ENCODE peak calls at places on chromosomes 2 and 18, in five cellular contexts. T is CD4-positive, CD25-positive, alpha-beta regulatory T cell; H is transverse colon; M is heart right ventricle; C is colonic mucosa. V is an unnamed sample. For H3K4me1, the result is how much of the 10 kb centered on the place peaks cover.

GRCh38 chr18:59631583-59632181 is 65.5 kb downstream of the CCBE1 start:
- DNase-seq in H (no peak), T (peak), M (no peak), C (no peak), V (no peak)

GRCh38 chr2:217160103-217160502 is 300.2 kb upstream of the TNP1 start:
- DNase-seq in T (no peak), C (no peak), M (no peak), H (no peak), V (no peak)

GRCh38 chr2:239108459-239108858 is 260.6 kb downstream of the TWIST2 start:
- DNase-seq in M (no peak), C (no peak), T (no peak), H (no peak), V (no peak)

GRCh38 chr2:72035518-72036172 is 112.0 kb downstream of the CYP26B1 start:
- DNase-seq in H (no peak), T (no peak), C (no peak), M (no peak), V (no peak)

GRCh38 chr18:28584726-28585125 is 407.8 kb upstream of the CDH2 start:
- DNase-seq in C (no peak), H (no peak), T (no peak), M (no peak), V (no peak)

GRCh38 chr2:36951574-36951973 is 14.8 kb downstream of the STRN start:
- DNase-seq in C (no peak), M (no peak), T (no peak), H (no peak), V (no peak)

GRCh38 chr2:19902272-19902730 is 518 bp upstream of the TTC32 start:
- DNase-seq in T (peak), C (no peak), M (no peak), H (no peak), V (no peak)

GRCh38 chr2:121470917-121471316 is 59.8 kb upstream of the RNU4ATAC start:
- DNase-seq in T (no peak), H (no peak), M (no peak), C (no peak), V (no peak)

GRCh38 chr2:133658020-133658903 is 90.0 kb upstream of the NCKAP5 start:
- DNase-seq in H (no peak), T (no peak), C (no peak), M (no peak), V (no peak)

GRCh38 chr2:159090514-159091201 is 122.2 kb downstream of the TANC1 start:
- DNase-seq in T (no peak), M (no peak), H (no peak), C (no peak), V (peak)

GRCh38 chr2:98908909-98909308 is 27.1 kb downstream of the CRACDL start:
- DNase-seq in T (peak), C (no peak), H (no peak), M (no peak), V (no peak)

GRCh38 chr18:73235491-73235890 is 367.7 kb upstream of the NETO1 start:
- DNase-seq in C (no peak), H (no peak), T (no peak), M (no peak), V (no peak)

GRCh38 chr2:237309416-237309815 is 104.5 kb downstream of the COL6A3 start:
- DNase-seq in M (no peak), T (no peak), H (no peak), C (no peak), V (no peak)

GRCh38 chr2:149808556-149808955 is 221.0 kb upstream of the MMADHC start:
- DNase-seq in M (no peak), H (no peak), C (no peak), T (no peak), V (no peak)

GRCh38 chr2:236044191-236044590 is 124.0 kb downstream of the GBX2 start:
- DNase-seq in H (no peak), M (no peak), C (no peak), T (no peak), V (no peak)

GRCh38 chr2:86807462-86808275 is 17.0 kb upstream of the CD8A start:
- DNase-seq in C (peak), M (no peak), T (peak), H (peak), V (peak)

GRCh38 chr2:217834057-217834620 is 168.7 kb downstream of the TNS1 start:
- DNase-seq in C (no peak), M (peak), H (no peak), T (no peak), V (no peak)

GRCh38 chr18:44681039-44681595 is 429 bp downstream of the SETBP1 start:
- DNase-seq in T (no peak), H (no peak), C (no peak), M (no peak), V (no peak)

GRCh38 chr18:8990276-8991031 is 112.0 kb upstream of the NDUFV2 start:
- DNase-seq in M (peak), C (no peak), H (no peak), T (no peak), V (no peak)

GRCh38 chr2:46410273-46411244 is 68.8 kb upstream of the TMEM247 start:
- DNase-seq in M (peak), T (no peak), C (no peak), H (no peak), V (peak)

GRCh38 chr2:68750592-68751396 is 16.2 kb downstream of the ARHGAP25 start:
- DNase-seq in C (peak), M (no peak), H (no peak), T (no peak), V (no peak)

GRCh38 chr2:68747413-68747812 is 12.8 kb downstream of the ARHGAP25 start:
- DNase-seq in C (peak), T (no peak), H (no peak), M (no peak), V (no peak)

GRCh38 chr2:68747918-68748317 is 13.3 kb downstream of the ARHGAP25 start:
- DNase-seq in C (peak), H (no peak), T (no peak), M (no peak), V (no peak)

GRCh38 chr2:68751397-68752339 is 17.1 kb downstream of the ARHGAP25 start:
- DNase-seq in H (peak), C (peak), T (peak), M (peak), V (peak)

GRCh38 chr2:68749345-68749744 is 14.7 kb downstream of the ARHGAP25 start:
- DNase-seq in C (peak), T (no peak), M (no peak), H (no peak), V (no peak)
- H3K4me1 ChIP-seq in C (under half), T (half or more), M (under half), H (under half), V (under half)

GRCh38 chr2:125643585-125643984 is 1012.4 kb upstream of the GYPC start:
- DNase-seq in T (no peak), M (no peak), C (peak), H (peak), V (no peak)
- H3K27ac ChIP-seq in T (no peak), M (no peak), C (peak), H (peak), V (no peak)

GRCh38 chr2:26009567-26009963 is 24.3 kb upstream of the RAB10 start:
- DNase-seq in T (no peak), H (no peak), C (no peak), M (no peak), V (no peak)
- H3K4me1 ChIP-seq in T (under half), H (under half), C (under half), M (under half), V (under half)

GRCh38 chr2:43058761-43059160 is 167.6 kb downstream of the ZFP36L2 start:
- DNase-seq in T (no peak), M (no peak), H (no peak), C (no peak), V (no peak)

GRCh38 chr2:43062058-43062457 is 164.3 kb downstream of the ZFP36L2 start:
- DNase-seq in M (no peak), C (no peak), H (no peak), T (no peak), V (no peak)

GRCh38 chr2:43057742-43058706 is 168.4 kb downstream of the ZFP36L2 start:
- DNase-seq in H (no peak), M (no peak), T (no peak), C (no peak), V (no peak)

GRCh38 chr2:43059183-43059897 is 167.1 kb downstream of the ZFP36L2 start:
- DNase-seq in M (peak), C (peak), T (peak), H (peak), V (peak)

GRCh38 chr2:43060435-43061016 is 165.9 kb downstream of the ZFP36L2 start:
- DNase-seq in H (no peak), C (no peak), M (no peak), T (no peak), V (no peak)
- H3K27ac ChIP-seq in H (no peak), C (no peak), M (no peak), T (no peak), V (no peak)

GRCh38 chr18:35123811-35124210 is 82.6 kb downstream of the MAPRE2 start:
- DNase-seq in C (no peak), H (no peak), T (no peak), M (no peak), V (no peak)
- H3K4me1 ChIP-seq in C (under half), H (under half), T (under half), M (under half), V (under half)

GRCh38 chr2:7693246-7694065 is 776.2 kb downstream of the RNF144A start:
- DNase-seq in M (no peak), H (no peak), T (no peak), C (no peak), V (no peak)
- H3K27ac ChIP-seq in M (no peak), H (no peak), T (no peak), C (no peak), V (no peak)

DNA sequence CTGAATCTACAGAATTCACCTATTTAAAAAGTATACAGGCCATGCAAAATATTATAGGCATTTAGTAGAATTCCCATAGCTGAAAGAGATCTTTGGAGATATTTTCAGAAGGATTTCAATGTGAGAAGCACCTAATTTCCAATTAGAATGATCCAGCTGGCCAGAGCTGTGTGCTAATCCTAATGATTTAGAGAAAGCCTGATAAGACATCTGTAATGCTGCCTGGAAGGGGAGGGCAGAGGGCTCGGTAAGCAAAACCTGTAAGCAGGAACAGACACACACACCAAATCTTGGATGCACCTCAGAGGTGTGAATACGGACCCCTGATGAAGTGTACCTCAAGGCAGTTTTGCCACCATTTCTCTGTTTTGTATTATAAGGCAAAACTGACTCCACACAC is 14.0 kb downstream of the SERTAD2 start:
- DNase-seq in H (no peak), T (no peak), C (no peak), M (no peak), V (no peak)
- H3K4me1 ChIP-seq in H (under half), T (under half), C (under half), M (under half), V (under half)

GRCh38 chr2:17590342-17590911 is 49.9 kb downstream of the VSNL1 start:
- DNase-seq in C (no peak), H (no peak), T (no peak), M (no peak), V (peak)

GRCh38 chr2:17587469-17587868 is 47.0 kb downstream of the VSNL1 start:
- DNase-seq in T (no peak), C (no peak), H (no peak), M (no peak), V (no peak)

GRCh38 chr2:17588031-17588430 is 47.5 kb downstream of the VSNL1 start:
- DNase-seq in H (no peak), M (no peak), T (no peak), C (no peak), V (no peak)

GRCh38 chr2:17591846-17592245 is 51.4 kb downstream of the VSNL1 start:
- DNase-seq in T (no peak), M (no peak), C (no peak), H (no peak), V (no peak)

DNA sequence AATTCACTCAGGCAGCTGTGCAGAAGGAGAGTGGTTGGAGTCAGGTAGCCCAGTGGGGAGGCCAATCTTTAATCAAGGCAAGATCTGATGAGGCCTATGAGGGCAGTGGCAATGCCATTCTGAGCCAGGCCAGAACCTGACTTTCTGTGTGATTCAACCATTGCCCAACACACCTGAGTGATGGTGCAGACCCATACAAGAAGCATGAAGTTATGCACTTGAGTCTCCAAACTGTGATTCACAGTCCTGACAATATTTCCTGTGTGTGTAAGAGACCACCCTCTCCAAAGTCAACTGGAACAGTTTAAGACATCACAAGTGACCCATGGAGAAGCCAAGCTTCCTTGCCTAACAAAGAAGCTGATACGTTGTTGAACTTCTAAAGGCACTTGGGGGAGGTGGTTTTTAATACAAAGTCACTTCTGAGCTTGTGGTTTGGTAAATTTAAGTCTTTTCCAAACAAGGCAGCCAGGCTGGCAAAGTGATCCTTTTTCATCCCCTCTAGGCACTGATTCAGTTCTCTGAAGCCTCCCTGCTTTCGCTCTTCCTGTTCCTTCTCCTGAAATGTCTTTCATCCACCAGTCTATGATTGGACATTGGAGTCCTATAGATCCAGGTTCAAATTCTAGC is 49.0 kb downstream of the VSNL1 start:
- DNase-seq in C (no peak), M (no peak), H (no peak), T (no peak), V (no peak)
- H3K27ac ChIP-seq in C (no peak), M (no peak), H (no peak), T (no peak), V (no peak)

GRCh38 chr2:24343225-24343882 is 17.0 kb downstream of the ITSN2 start:
- DNase-seq in T (no peak), C (no peak), H (no peak), M (no peak), V (no peak)

GRCh38 chr2:24339856-24340262 is 20.5 kb downstream of the ITSN2 start:
- DNase-seq in T (no peak), M (no peak), C (no peak), H (no peak), V (no peak)

GRCh38 chr2:24345937-24346336 is 14.4 kb downstream of the ITSN2 start:
- DNase-seq in T (no peak), M (no peak), C (no peak), H (no peak), V (no peak)

GRCh38 chr2:24337958-24338357 is 22.4 kb downstream of the ITSN2 start:
- DNase-seq in C (no peak), H (no peak), M (no peak), T (no peak), V (no peak)

DNA sequence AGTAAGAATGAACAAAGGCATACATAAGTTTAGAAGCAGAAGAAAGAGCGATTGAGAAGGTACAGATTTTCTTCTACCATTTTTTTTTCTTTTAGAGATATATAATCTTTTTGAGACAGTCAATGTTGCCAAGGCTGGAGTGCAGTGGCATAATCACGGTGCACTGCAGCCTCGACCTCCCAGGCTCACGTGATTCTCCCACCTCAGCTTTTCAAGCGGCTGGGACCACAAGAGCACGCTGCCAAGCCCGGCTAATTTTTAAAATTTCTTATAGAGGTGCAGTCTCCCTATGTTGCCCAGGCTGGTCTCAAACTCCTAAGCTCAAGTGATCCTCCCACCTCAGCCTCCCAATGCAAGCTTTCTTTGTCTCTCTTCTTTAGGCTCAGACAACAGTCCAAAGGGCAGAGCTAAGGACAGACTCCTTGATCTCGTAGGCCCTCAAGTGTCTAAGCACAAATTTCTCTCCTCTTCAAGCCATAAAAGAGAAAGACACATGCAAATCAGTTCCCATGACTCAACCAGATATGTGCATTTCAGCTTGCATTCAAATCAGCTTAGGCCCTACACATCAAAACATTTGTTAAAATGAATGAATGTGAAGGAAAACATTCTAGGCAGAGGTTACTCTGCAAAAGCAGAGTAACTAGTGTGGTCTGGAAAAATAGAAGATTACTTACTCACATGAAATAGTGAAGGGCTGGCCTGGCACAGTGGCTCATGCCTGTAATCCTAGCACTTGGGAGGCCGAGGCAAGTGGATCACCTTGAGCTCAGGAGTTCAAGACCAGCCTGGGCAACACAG is 18.0 kb downstream of the ITSN2 start:
- DNase-seq in H (no peak), C (no peak), M (no peak), T (no peak), V (no peak)
- H3K4me1 ChIP-seq in H (under half), C (under half), M (under half), T (under half), V (under half)